ENCODE peak calls at places on chromosomes 11 and 22, in five cellular contexts. One of them, this sample, is unnamed.

GRCh38 chr11:32090774-32091370 is at the start of gene RCN1:
- DNase-seq in left lung: peak
- DNase-seq in DMS53: peak
- DNase-seq in natural killer cell treated with Interleukin-12 subunit alpha and Interleukin-12 subunit beta and Interleukin-15 and Interleukin-18, amount 100 ng/mL, for 72 hours: peak
- DNase-seq in body of pancreas: peak
- DNase-seq in this sample: peak

GRCh38 chr11:105124756-105125155 is 14.8 kb downstream of the CARD18 start:
- DNase-seq in left lung: no peak
- DNase-seq in DMS53: no peak
- DNase-seq in natural killer cell treated with Interleukin-12 subunit alpha and Interleukin-12 subunit beta and Interleukin-15 and Interleukin-18, amount 100 ng/mL, for 72 hours: no peak
- DNase-seq in body of pancreas: no peak
- DNase-seq in this sample: no peak

GRCh38 chr11:109490953-109491733 is 69.2 kb downstream of the C11orf87 start:
- DNase-seq in left lung: no peak
- DNase-seq in DMS53: no peak
- DNase-seq in natural killer cell treated with Interleukin-12 subunit alpha and Interleukin-12 subunit beta and Interleukin-15 and Interleukin-18, amount 100 ng/mL, for 72 hours: no peak
- DNase-seq in body of pancreas: no peak
- DNase-seq in this sample: no peak

GRCh38 chr22:41471606-41472005 is 2.7 kb downstream of the ACO2 start:
- DNase-seq in left lung: no peak
- DNase-seq in DMS53: no peak
- DNase-seq in natural killer cell treated with Interleukin-12 subunit alpha and Interleukin-12 subunit beta and Interleukin-15 and Interleukin-18, amount 100 ng/mL, for 72 hours: no peak
- DNase-seq in body of pancreas: no peak
- DNase-seq in this sample: no peak

GRCh38 chr11:9219115-9219514 is 46.0 kb downstream of the DENND5A start:
- DNase-seq in left lung: no peak
- DNase-seq in DMS53: no peak
- DNase-seq in natural killer cell treated with Interleukin-12 subunit alpha and Interleukin-12 subunit beta and Interleukin-15 and Interleukin-18, amount 100 ng/mL, for 72 hours: no peak
- DNase-seq in body of pancreas: no peak
- DNase-seq in this sample: no peak

GRCh38 chr22:47152236-47152635 is 389.8 kb downstream of the TBC1D22A start:
- DNase-seq in left lung: no peak
- DNase-seq in DMS53: no peak
- DNase-seq in natural killer cell treated with Interleukin-12 subunit alpha and Interleukin-12 subunit beta and Interleukin-15 and Interleukin-18, amount 100 ng/mL, for 72 hours: no peak
- DNase-seq in body of pancreas: no peak
- DNase-seq in this sample: no peak

GRCh38 chr11:86091566-86091965 is 22.7 kb upstream of the PICALM start:
- DNase-seq in left lung: no peak
- DNase-seq in DMS53: no peak
- DNase-seq in natural killer cell treated with Interleukin-12 subunit alpha and Interleukin-12 subunit beta and Interleukin-15 and Interleukin-18, amount 100 ng/mL, for 72 hours: no peak
- DNase-seq in body of pancreas: no peak
- DNase-seq in this sample: no peak

GRCh38 chr11:108593214-108593909 is at the start of gene EXPH5:
- DNase-seq in left lung: peak
- DNase-seq in DMS53: peak
- DNase-seq in natural killer cell treated with Interleukin-12 subunit alpha and Interleukin-12 subunit beta and Interleukin-15 and Interleukin-18, amount 100 ng/mL, for 72 hours: peak
- DNase-seq in body of pancreas: peak
- DNase-seq in this sample: peak

GRCh38 chr11:57502376-57502775 is 13.1 kb downstream of the SLC43A1 start:
- DNase-seq in left lung: no peak
- DNase-seq in DMS53: peak
- DNase-seq in natural killer cell treated with Interleukin-12 subunit alpha and Interleukin-12 subunit beta and Interleukin-15 and Interleukin-18, amount 100 ng/mL, for 72 hours: no peak
- DNase-seq in body of pancreas: peak
- DNase-seq in this sample: no peak

This sample was measured in Right ventricle myocardium inferior.